ENCODE peak calls at places on chromosomes 7 and 10, in four cellular contexts. A is HCT116, L is IMR-90, B is A549. T is an unnamed sample.

GRCh38 chr10:58743466-58744115 is 230.9 kb downstream of the BICC1 start:
- DNase-seq in A (no peak), L (peak; percentile 85), B (no peak), T (no peak)

GRCh38 chr7:148697950-148698396 is 730 bp upstream of the CUL1 start:
- DNase-seq in A (no peak), L (peak; percentile 23), B (no peak), T (no peak)

GRCh38 chr10:123841560-123841959 is 50.0 kb downstream of the CPXM2 start:
- DNase-seq in A (no peak), L (no peak), B (no peak), T (no peak)

GRCh38 chr7:81062747-81063146 is 143.9 kb upstream of the SEMA3C start:
- DNase-seq in A (no peak), L (no peak), B (no peak), T (no peak)

GRCh38 chr10:67763499-67764011 is 67.6 kb upstream of the CTNNA3 start:
- DNase-seq in A (no peak), L (peak; percentile 35), B (peak; percentile 58), T (peak; percentile 73)

GRCh38 chr7:92042056-92042737 is 92.1 kb downstream of the CYP51A1 start:
- DNase-seq in A (no peak), L (no peak), B (peak; percentile 8), T (no peak)

GRCh38 chr7:70092314-70093303 is 494.3 kb downstream of the AUTS2 start:
- DNase-seq in A (no peak), L (peak; percentile 0), B (no peak), T (peak; percentile 24)

GRCh38 chr10:129513312-129513711 is 46.3 kb downstream of the MGMT start:
- DNase-seq in A (no peak), L (no peak), B (no peak), T (no peak)

GRCh38 chr10:116082211-116082610 is 190.8 kb downstream of the GFRA1 start:
- DNase-seq in A (no peak), L (peak; percentile 2), B (no peak), T (no peak)

GRCh38 chr10:27713906-27714305 is 31.7 kb downstream of the MKX start:
- DNase-seq in A (no peak), L (no peak), B (no peak), T (no peak)

GRCh38 chr10:37721100-37721499 is 136.3 kb downstream of the ZNF248 start:
- DNase-seq in A (no peak), L (no peak), B (no peak), T (no peak)

GRCh38 chr7:935321-936130 is 19.0 kb downstream of the ADAP1 start:
- DNase-seq in A (no peak), L (no peak), B (no peak), T (no peak)

GRCh38 chr10:13043520-13043919 is 42.0 kb upstream of the CCDC3 start:
- DNase-seq in A (no peak), L (no peak), B (no peak), T (no peak)

GRCh38 chr7:123494193-123494796 is 40.1 kb downstream of the IQUB start:
- DNase-seq in A (peak; percentile 21), L (peak; percentile 27), B (peak; percentile 20), T (no peak)

DNA sequence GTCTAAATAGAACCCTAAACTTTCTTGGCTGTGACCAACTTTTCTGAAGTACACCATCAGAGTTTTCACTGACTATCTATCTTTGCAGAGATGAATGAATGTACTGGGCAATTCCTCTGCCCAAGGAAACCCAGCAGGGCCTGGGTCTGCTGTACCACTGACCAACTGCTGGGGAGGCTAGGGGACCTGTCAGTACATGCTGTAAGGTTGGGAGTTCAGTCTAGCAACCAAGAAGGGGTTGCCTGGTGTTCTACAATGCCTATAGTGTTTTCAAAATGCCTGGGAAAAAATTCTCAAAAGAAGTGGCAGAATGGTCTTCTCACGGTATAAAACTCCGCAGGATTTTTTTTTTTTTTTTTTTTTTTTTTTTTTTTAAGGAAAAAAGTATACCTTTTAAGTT is 106.3 kb downstream of the NT5C2 start:
- DNase-seq in A (no peak), L (no peak), B (no peak), T (no peak)
- TF ChIP-seq CTCF in A (no peak), L (no peak), B (no peak), T (no peak)

GRCh38 chr7:99392659-99393362 is 15.6 kb downstream of the PDAP1 start:
- DNase-seq in A (no peak), L (no peak), B (no peak), T (peak; percentile 80)
- TF ChIP-seq CTCF in A (no peak), L (no peak), B (no peak), T (no peak)

GRCh38 chr7:23811540-23811939 is 101.5 kb downstream of the STK31 start:
- DNase-seq in A (peak; percentile 13), L (no peak), B (no peak), T (no peak)
- TF ChIP-seq CTCF in A (peak; percentile 42), L (no peak), B (no peak), T (peak; percentile 85)

DNA sequence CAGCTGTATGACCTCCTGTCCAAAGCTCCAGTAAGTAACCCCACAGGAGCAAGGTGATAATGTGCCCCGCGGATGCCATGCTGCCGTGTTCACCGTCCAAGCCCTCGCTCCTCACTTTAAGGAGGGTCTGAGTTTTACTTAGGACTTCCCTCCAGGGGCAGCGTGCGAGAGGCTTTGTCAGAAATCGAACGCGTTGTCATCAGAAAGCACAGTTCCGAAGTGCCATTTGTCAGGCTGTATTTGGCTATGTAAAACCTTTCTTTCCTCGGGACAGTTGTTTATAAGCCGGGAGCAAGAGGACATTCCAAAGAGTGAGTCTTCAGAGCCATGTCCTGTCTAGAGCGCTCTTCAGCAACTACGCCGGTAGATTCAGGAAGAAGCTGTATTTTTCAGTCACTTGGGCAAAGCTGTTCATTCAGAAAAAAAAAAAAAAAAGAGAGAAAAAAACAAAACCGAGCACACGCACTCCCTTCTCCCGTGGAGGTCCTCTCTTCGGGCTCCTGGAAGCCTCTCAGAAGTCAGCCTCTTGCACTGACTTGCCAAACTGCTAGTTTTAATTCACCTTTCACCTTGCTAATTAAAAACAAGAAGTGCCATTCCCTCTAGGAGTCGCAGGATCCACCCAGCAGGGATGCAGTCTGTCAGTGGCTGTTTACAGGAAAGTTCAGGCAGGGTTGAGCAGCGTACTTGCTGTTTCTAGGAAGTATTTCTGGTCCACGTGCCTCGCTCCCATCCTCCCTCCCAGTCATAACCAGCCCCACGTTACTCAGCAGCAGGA is at the start of gene SEMA3E:
- DNase-seq in A (peak; percentile 15), L (peak; percentile 35), B (peak; percentile 25), T (peak; percentile 36)
- TF ChIP-seq CTCF in A (no peak), L (no peak), B (no peak), T (no peak)

DNA sequence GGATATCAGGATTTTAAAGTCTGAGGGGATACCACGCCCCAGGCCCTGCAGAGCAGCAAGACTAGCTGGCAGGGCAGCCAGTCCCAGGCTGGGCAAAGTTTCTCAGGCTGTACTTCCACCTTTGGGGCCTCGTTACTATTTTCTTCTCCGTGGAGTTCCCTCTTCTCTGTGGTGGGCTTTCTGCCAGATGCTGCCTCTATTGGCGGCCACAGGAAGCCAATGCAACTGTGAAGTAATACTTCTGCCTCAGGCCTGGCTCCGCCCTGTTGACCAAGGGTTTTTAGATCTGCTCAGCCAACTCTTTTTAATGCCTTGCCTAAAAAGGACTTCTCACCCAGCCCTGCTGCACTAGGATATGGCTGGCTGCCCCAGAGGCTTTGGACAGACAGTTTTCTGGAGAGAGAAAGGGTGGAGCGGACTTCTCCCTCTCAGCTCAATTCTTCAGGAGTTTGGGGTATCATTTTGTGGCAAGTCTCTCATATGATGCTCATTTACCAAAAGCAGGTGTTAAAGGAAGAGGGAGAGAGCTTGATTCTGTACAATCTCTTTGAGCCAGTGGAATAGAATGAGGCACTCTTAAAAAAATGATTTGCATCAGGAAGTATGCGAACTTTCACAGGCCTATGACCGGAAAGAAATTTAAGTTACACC is 67.4 kb downstream of the HHEX start:
- DNase-seq in A (peak; percentile 29), L (peak; percentile 82), B (peak; percentile 46), T (no peak)
- TF ChIP-seq CTCF in A (peak; percentile 22), L (peak; percentile 21), B (no peak), T (no peak)